ENCODE peak calls at places on chromosomes 12 and 14, in eight cellular contexts. J, K, Q, F, N, G, P and B are unnamed samples.

GRCh38 chr12:31594681-31595080 is 3.7 kb upstream of the DENND5B start:
- DNase-seq in J (no peak), K (no peak), Q (no peak), F (no peak), N (no peak), G (no peak), P (peak), B (no peak)

GRCh38 chr12:94172973-94173372 is 24.6 kb downstream of the PLXNC1 start:
- DNase-seq in J (no peak), K (no peak), Q (no peak), F (no peak), N (no peak), G (no peak), P (peak), B (no peak)

GRCh38 chr14:22416193-22416592 is 172.8 kb downstream of the DAD1 start:
- DNase-seq in J (no peak), K (no peak), Q (no peak), F (no peak), N (no peak), G (no peak), P (no peak), B (no peak)

GRCh38 chr14:53836546-53836945 is 120.1 kb downstream of the BMP4 start:
- DNase-seq in J (no peak), K (no peak), Q (no peak), F (no peak), N (no peak), G (no peak), P (no peak), B (no peak)

GRCh38 chr12:71967176-71967575 is 28.5 kb downstream of the TPH2 start:
- DNase-seq in J (no peak), K (no peak), Q (no peak), F (no peak), N (no peak), G (no peak), P (peak), B (no peak)

GRCh38 chr14:68598621-68599447 is 194.0 kb downstream of the ZFP36L1 start:
- DNase-seq in J (peak), K (peak), Q (peak), F (no peak), N (peak), G (peak), P (peak), B (peak)

GRCh38 chr12:53701518-53702264 is 25.6 kb downstream of the CALCOCO1 start:
- DNase-seq in J (peak), K (peak), Q (peak), F (peak), N (peak), G (peak), P (peak), B (peak)

GRCh38 chr12:2958432-2959193 is 584 bp upstream of the TEAD4 start:
- DNase-seq in J (peak), K (peak), Q (peak), F (peak), N (peak), G (peak), P (peak), B (peak)

GRCh38 chr12:12691549-12691948 is 4.4 kb downstream of the GPR19 start:
- DNase-seq in J (no peak), K (no peak), Q (no peak), F (no peak), N (no peak), G (no peak), P (no peak), B (no peak)

GRCh38 chr12:47722136-47722834 is 3.0 kb downstream of the ENDOU start:
- DNase-seq in J (no peak), K (no peak), Q (peak), F (no peak), N (no peak), G (no peak), P (no peak), B (no peak)

GRCh38 chr12:45409966-45410365 is 194.1 kb downstream of the ANO6 start:
- DNase-seq in J (no peak), K (no peak), Q (no peak), F (no peak), N (no peak), G (no peak), P (peak), B (no peak)

GRCh38 chr14:32414808-32415255 is 85.7 kb downstream of the AKAP6 start:
- DNase-seq in J (no peak), K (peak), Q (no peak), F (no peak), N (no peak), G (no peak), P (peak), B (no peak)

GRCh38 chr12:57741413-57741789 is 2.9 kb upstream of the AGAP2 start:
- DNase-seq in J (peak), K (no peak), Q (no peak), F (no peak), N (no peak), G (no peak), P (no peak), B (no peak)

GRCh38 chr14:52951730-52952481 is 1.1 kb upstream of the FERMT2 start:
- DNase-seq in J (no peak), K (peak), Q (peak), F (peak), N (peak), G (peak), P (peak), B (no peak)

GRCh38 chr12:9604288-9604687 is 3.4 kb downstream of the KLRB1 start:
- DNase-seq in J (no peak), K (no peak), Q (no peak), F (no peak), N (no peak), G (no peak), P (no peak), B (no peak)

GRCh38 chr12:70652451-70652850 is 15.2 kb upstream of the PTPRB start:
- DNase-seq in J (no peak), K (peak), Q (no peak), F (no peak), N (no peak), G (no peak), P (no peak), B (no peak)

GRCh38 chr14:72741836-72742681 is 151.8 kb downstream of the DPF3 start:
- DNase-seq in J (no peak), K (peak), Q (no peak), F (peak), N (no peak), G (no peak), P (no peak), B (no peak)

GRCh38 chr14:99676657-99677056 is 7.4 kb upstream of the CYP46A1 start:
- DNase-seq in J (no peak), K (no peak), Q (no peak), F (no peak), N (no peak), G (no peak), P (no peak), B (no peak)

GRCh38 chr12:104494137-104494815 is 37.5 kb downstream of the CHST11 start:
- DNase-seq in J (no peak), K (no peak), Q (no peak), F (peak), N (no peak), G (no peak), P (no peak), B (no peak)

GRCh38 chr12:57049890-57050289 is at the start of gene MYO1A:
- DNase-seq in J (no peak), K (no peak), Q (no peak), F (no peak), N (no peak), G (no peak), P (peak), B (no peak)

GRCh38 chr12:27233814-27234213 is 10.3 kb upstream of the STK38L start:
- DNase-seq in J (no peak), K (no peak), Q (no peak), F (no peak), N (no peak), G (no peak), P (no peak), B (no peak)

GRCh38 chr14:74380172-74380571 is 31.9 kb downstream of the VRTN start:
- DNase-seq in J (no peak), K (no peak), Q (no peak), F (no peak), N (no peak), G (no peak), P (peak), B (no peak)

GRCh38 chr14:77053046-77053841 is 24.7 kb upstream of the IRF2BPL start:
- DNase-seq in J (peak), K (peak), Q (peak), F (peak), N (peak), G (no peak), P (peak), B (peak)

GRCh38 chr12:79911889-79912656 is 22.8 kb downstream of the PPP1R12A start:
- DNase-seq in J (no peak), K (no peak), Q (no peak), F (no peak), N (no peak), G (no peak), P (peak), B (no peak)

GRCh38 chr14:56512521-56512920 is 67.1 kb upstream of the TMEM260 start:
- DNase-seq in J (no peak), K (no peak), Q (no peak), F (no peak), N (no peak), G (no peak), P (no peak), B (no peak)

GRCh38 chr12:127145929-127146789 is 1120.8 kb upstream of the TMEM132C start:
- DNase-seq in J (peak), K (no peak), Q (peak), F (peak), N (peak), G (peak), P (peak), B (peak)

GRCh38 chr14:81673930-81674329 is 140.3 kb upstream of the SEL1L start:
- DNase-seq in J (no peak), K (no peak), Q (no peak), F (no peak), N (no peak), G (no peak), P (no peak), B (no peak)

GRCh38 chr12:69154585-69155363 is 84.6 kb upstream of the CPSF6 start:
- DNase-seq in J (peak), K (peak), Q (peak), F (peak), N (peak), G (peak), P (peak), B (peak)

GRCh38 chr12:123614531-123614930 is 12.6 kb downstream of the DDX55 start:
- DNase-seq in J (no peak), K (no peak), Q (no peak), F (no peak), N (no peak), G (no peak), P (peak), B (no peak)

GRCh38 chr14:77185093-77185465 is 3.5 kb downstream of the TMEM63C start:
- DNase-seq in J (no peak), K (no peak), Q (no peak), F (no peak), N (no peak), G (no peak), P (no peak), B (no peak)

GRCh38 chr14:59123526-59123925 is 64.9 kb upstream of the DAAM1 start:
- DNase-seq in J (no peak), K (no peak), Q (peak), F (no peak), N (no peak), G (no peak), P (peak), B (no peak)

GRCh38 chr14:89277229-89277628 is 139.8 kb downstream of the FOXN3 start:
- DNase-seq in J (no peak), K (no peak), Q (no peak), F (no peak), N (no peak), G (no peak), P (no peak), B (no peak)

GRCh38 chr12:65878540-65878939 is 54.3 kb downstream of the HMGA2 start:
- DNase-seq in J (no peak), K (peak), Q (peak), F (no peak), N (no peak), G (no peak), P (no peak), B (no peak)

GRCh38 chr14:105745433-105746123 is 219.2 kb downstream of the TMEM121 start:
- DNase-seq in J (no peak), K (no peak), Q (no peak), F (no peak), N (no peak), G (no peak), P (no peak), B (no peak)

GRCh38 chr12:24500466-24501232 is 448.3 kb downstream of the BCAT1 start:
- DNase-seq in J (no peak), K (no peak), Q (no peak), F (no peak), N (no peak), G (no peak), P (peak), B (no peak)

GRCh38 chr12:104958009-104958945 is at the start of gene SLC41A2:
- DNase-seq in J (peak), K (peak), Q (peak), F (peak), N (peak), G (peak), P (peak), B (peak)

GRCh38 chr12:19855876-19856275 is 416.6 kb downstream of the AEBP2 start:
- DNase-seq in J (no peak), K (no peak), Q (no peak), F (no peak), N (no peak), G (no peak), P (no peak), B (no peak)
- H3K27ac ChIP-seq in J (no peak), K (no peak), Q (no peak), F (no peak), N (no peak), G (no peak), P (peak), B (peak)

GRCh38 chr12:59314209-59314608 is 281.6 kb upstream of the SLC16A7 start:
- DNase-seq in J (no peak), K (no peak), Q (no peak), F (no peak), N (no peak), G (no peak), P (no peak), B (no peak)
- H3K4me3 ChIP-seq in J (no peak), K (no peak), Q (no peak), F (no peak), N (no peak), G (no peak), P (no peak), B (no peak)

GRCh38 chr14:41568979-41569378 is 37.7 kb upstream of the LRFN5 start:
- DNase-seq in J (no peak), K (no peak), Q (no peak), F (no peak), N (no peak), G (no peak), P (no peak), B (no peak)

GRCh38 chr14:41570415-41571155 is 36.1 kb upstream of the LRFN5 start:
- DNase-seq in J (no peak), K (no peak), Q (no peak), F (no peak), N (no peak), G (no peak), P (no peak), B (no peak)
- TF ChIP-seq POLR2A in J (no peak), K (no peak), Q (no peak), F (no peak), N (no peak), G (no peak), P (no peak), B (no peak)

GRCh38 chr14:50233335-50234250 is 2.2 kb upstream of the SOS2 start:
- DNase-seq in J (no peak), K (no peak), Q (no peak), F (no peak), N (peak), G (no peak), P (no peak), B (no peak)
- H3K27ac ChIP-seq in J (no peak), K (no peak), Q (peak), F (no peak), N (peak), G (no peak), P (no peak), B (peak)